ENCODE peak calls at places on chromosomes 3 and 15, in seven cellular contexts. J is lower lobe of right lung; M is left cardiac atrium; P is activated CD4-positive, alpha-beta T cell treated with anti-CD3 and anti-CD28 coated beads, Interleukin-2, amount 50 U/mL, for 1 hour; O is activated T-helper 1 cell treated with anti-CD3 and anti-CD28 coated beads, Interleukin-2, amount 50 U/mL, for 16 hours; U is WERI-Rb-1; G is WTC11. K is an unnamed sample.

GRCh38 chr15:92143765-92144164 is 249.9 kb upstream of the ST8SIA2 start:
- DNase-seq in G (no peak), P (no peak), O (no peak), J (no peak), M (no peak), U (no peak), K (no peak)

GRCh38 chr3:13873818-13874217 is 6.1 kb downstream of the WNT7A start:
- DNase-seq in U (no peak), M (no peak), P (no peak), G (no peak), O (no peak), J (no peak), K (no peak)

GRCh38 chr3:47394140-47394855 is 13.5 kb downstream of the PTPN23 start:
- DNase-seq in O (no peak), M (no peak), J (no peak), G (no peak), P (no peak), U (peak; percentile 84), K (no peak)

GRCh38 chr3:42655980-42656679 is 2.6 kb downstream of the ZBTB47 start:
- DNase-seq in M (peak; percentile 39), G (no peak), J (no peak), O (no peak), U (no peak), P (no peak), K (no peak)

GRCh38 chr3:187673012-187673411 is 2.8 kb upstream of the SST start:
- DNase-seq in G (no peak), P (no peak), M (no peak), O (no peak), U (no peak), J (no peak), K (no peak)

GRCh38 chr3:119145500-119146167 is at the start of gene TEX55:
- DNase-seq in G (no peak), O (no peak), P (no peak), U (peak; percentile 43), J (no peak), M (peak; percentile 49), K (no peak)

GRCh38 chr3:61855211-61855610 is 293.8 kb downstream of the PTPRG start:
- DNase-seq in J (no peak), O (no peak), G (no peak), M (no peak), U (no peak), P (no peak), K (no peak)

GRCh38 chr15:80638553-80639167 is 56.5 kb upstream of the ABHD17C start:
- DNase-seq in U (no peak), G (no peak), J (no peak), P (no peak), M (no peak), O (no peak), K (no peak)

GRCh38 chr15:90660195-90660995 is 56.8 kb upstream of the BLM start:
- DNase-seq in P (peak; percentile 61), O (peak; percentile 50), J (peak; percentile 75), U (no peak), G (no peak), M (peak; percentile 87), K (peak; percentile 12)

GRCh38 chr3:137867611-137868010 is 103.5 kb downstream of the SOX14 start:
- DNase-seq in J (no peak), U (no peak), M (no peak), P (no peak), G (no peak), O (no peak), K (no peak)

GRCh38 chr3:23094412-23094811 is 108.7 kb upstream of the UBE2E2 start:
- DNase-seq in M (no peak), G (no peak), J (no peak), O (no peak), U (no peak), P (no peak), K (no peak)

GRCh38 chr3:132004571-132004970 is 30.2 kb downstream of the CPNE4 start:
- DNase-seq in U (no peak), O (no peak), M (no peak), J (no peak), G (no peak), P (no peak), K (no peak)

GRCh38 chr15:100713163-100713867 is 110.9 kb downstream of the ASB7 start:
- DNase-seq in M (peak; percentile 37), J (no peak), O (no peak), G (no peak), U (no peak), P (no peak), K (no peak)

GRCh38 chr3:171088984-171089754 is 62.6 kb upstream of the SLC2A2 start:
- DNase-seq in O (no peak), J (no peak), P (no peak), U (no peak), G (no peak), M (no peak), K (no peak)

GRCh38 chr15:99421172-99421656 is 144.6 kb upstream of the MEF2A start:
- DNase-seq in O (no peak), M (no peak), J (no peak), U (no peak), P (peak; percentile 50), G (peak; percentile 45), K (no peak)

GRCh38 chr15:45164914-45165313 is 22.9 kb downstream of the SHF start:
- DNase-seq in M (no peak), O (no peak), J (no peak), G (no peak), U (no peak), P (no peak), K (no peak)

GRCh38 chr15:33975023-33975565 is 6.8 kb downstream of the CHRM5 start:
- DNase-seq in U (no peak), O (no peak), G (no peak), M (no peak), J (no peak), P (no peak), K (no peak)

GRCh38 chr15:60299452-60300047 is 98.2 kb downstream of the ANXA2 start:
- DNase-seq in O (no peak), M (peak; percentile 37), G (peak; percentile 34), U (no peak), J (no peak), P (no peak), K (no peak)

GRCh38 chr3:190384241-190384863 is 3.6 kb upstream of the CLDN16 start:
- DNase-seq in M (no peak), U (peak; percentile 52), G (no peak), J (no peak), P (no peak), O (no peak), K (no peak)

GRCh38 chr15:25417604-25418003 is 21.2 kb downstream of the UBE3A start:
- DNase-seq in U (no peak), G (no peak), M (no peak), J (no peak), O (no peak), P (no peak), K (no peak)

GRCh38 chr3:117404756-117405155 is 695.2 kb downstream of the TUSC7 start:
- DNase-seq in M (no peak), G (no peak), P (no peak), O (no peak), U (no peak), J (no peak), K (no peak)

GRCh38 chr3:42110631-42111030 is 19.5 kb downstream of the TRAK1 start:
- DNase-seq in U (no peak), P (no peak), O (no peak), J (no peak), G (no peak), M (no peak), K (no peak)